ENCODE peak calls at places on chromosome 11, in nine cellular contexts. Q is naive thymus-derived CD4-positive, alpha-beta T cell; V is transverse colon; E is iPS DF 6.9; K is esophagus squamous epithelium; R is psoas muscle; J is adrenal gland; G is HCT116; P is tibial nerve. T is an unnamed sample. For H3K27me3, the result is how much of the 10 kb centered on the place peaks cover.

GRCh38 chr11:10778217-10778970 is 27.3 kb downstream of the CTR9 start:
- DNase-seq in V (no peak), G (no peak), P (peak), J (peak), R (peak), E (no peak), K (no peak), Q (no peak), T (no peak)

GRCh38 chr11:97965849-97966646 is 1054.7 kb upstream of the CNTN5 start:
- DNase-seq in V (no peak), J (no peak), E (no peak), K (no peak), R (no peak), G (no peak), Q (no peak), P (no peak), T (no peak)

GRCh38 chr11:113584371-113584770 is 109.2 kb upstream of the DRD2 start:
- DNase-seq in R (no peak), E (no peak), G (no peak), Q (no peak), P (no peak), K (no peak), J (no peak), V (no peak), T (no peak)

GRCh38 chr11:129817282-129818051 is 1.8 kb downstream of the TMEM45B start:
- DNase-seq in Q (no peak), G (no peak), J (no peak), K (no peak), E (no peak), V (no peak), P (no peak), R (no peak), T (no peak)

GRCh38 chr11:8365542-8365941 is 101.9 kb upstream of the LMO1 start:
- DNase-seq in V (no peak), R (no peak), P (no peak), K (no peak), E (no peak), Q (no peak), J (no peak), G (no peak), T (no peak)

GRCh38 chr11:9950462-9950861 is 286.6 kb downstream of the SWAP70 start:
- DNase-seq in E (no peak), P (no peak), Q (no peak), J (no peak), R (no peak), G (no peak), V (no peak), K (no peak), T (no peak)

GRCh38 chr11:71370895-71371673 is 77.1 kb downstream of the DHCR7 start:
- DNase-seq in G (no peak), K (no peak), Q (no peak), P (no peak), V (no peak), R (no peak), E (peak), J (no peak), T (no peak)

GRCh38 chr11:2072551-2073261 is 66.5 kb downstream of the IGF2 start:
- DNase-seq in K (no peak), E (no peak), V (no peak), Q (no peak), P (no peak), G (no peak), J (no peak), R (no peak), T (no peak)

GRCh38 chr11:94732617-94733292 is 35.4 kb upstream of the AMOTL1 start:
- DNase-seq in K (no peak), Q (no peak), G (no peak), R (peak), V (no peak), P (no peak), E (no peak), J (peak), T (no peak)

GRCh38 chr11:47856186-47856585 is 8.0 kb upstream of the NUP160 start:
- DNase-seq in V (no peak), P (no peak), E (no peak), J (peak), G (no peak), R (no peak), Q (no peak), K (no peak), T (no peak)

GRCh38 chr11:20609727-20610707 is 10.6 kb downstream of the SLC6A5 start:
- DNase-seq in K (no peak), G (peak), E (no peak), Q (peak), P (peak), R (peak), J (peak), V (peak), T (peak)

GRCh38 chr11:13487661-13488030 is 8.2 kb downstream of the PTH start:
- DNase-seq in V (no peak), P (no peak), K (no peak), J (peak), R (no peak), G (peak), E (no peak), Q (peak), T (peak)

GRCh38 chr11:9266926-9267325 is 1.8 kb upstream of the DENND5A start:
- DNase-seq in P (no peak), K (no peak), Q (no peak), E (no peak), G (no peak), R (no peak), V (no peak), J (no peak), T (no peak)

GRCh38 chr11:14075118-14075601 is 112.6 kb downstream of the SPON1 start:
- DNase-seq in E (no peak), G (no peak), K (no peak), Q (peak), J (no peak), R (no peak), P (no peak), V (no peak), T (peak)

GRCh38 chr11:17561111-17561415 is 14.0 kb downstream of the OTOG start:
- DNase-seq in J (no peak), K (no peak), Q (no peak), V (no peak), E (no peak), G (no peak), P (no peak), R (no peak), T (no peak)

GRCh38 chr11:44528103-44528502 is 37.4 kb upstream of the CD82 start:
- DNase-seq in J (peak), E (no peak), K (no peak), G (no peak), V (no peak), P (no peak), Q (no peak), R (no peak), T (no peak)

GRCh38 chr11:44524751-44525171 is 40.7 kb upstream of the CD82 start:
- DNase-seq in V (no peak), Q (no peak), E (no peak), K (no peak), J (no peak), R (no peak), P (no peak), G (no peak), T (no peak)

GRCh38 chr11:44525473-44526252 is 39.8 kb upstream of the CD82 start:
- DNase-seq in Q (no peak), R (no peak), E (no peak), K (no peak), G (no peak), P (no peak), J (no peak), V (no peak), T (no peak)

GRCh38 chr11:44527476-44527875 is 38.0 kb upstream of the CD82 start:
- DNase-seq in P (no peak), G (no peak), Q (no peak), K (no peak), J (no peak), R (no peak), V (no peak), E (no peak), T (no peak)

GRCh38 chr11:44526438-44526837 is 39.0 kb upstream of the CD82 start:
- DNase-seq in V (no peak), J (no peak), R (no peak), E (no peak), Q (no peak), P (no peak), G (no peak), K (no peak), T (no peak)
- H3K27me3 ChIP-seq in V (under half), J (under half), R (under half), E (under half), Q (under half), P (under half), G (under half), K (under half), T (under half)

GRCh38 chr11:117793521-117793920 is 3.5 kb downstream of the DSCAML1 start:
- DNase-seq in K (no peak), J (no peak), G (no peak), R (no peak), P (no peak), V (no peak), E (no peak), Q (no peak), T (no peak)

GRCh38 chr11:117794144-117794543 is 2.9 kb downstream of the DSCAML1 start:
- DNase-seq in K (no peak), Q (no peak), G (no peak), V (no peak), P (no peak), R (no peak), J (no peak), E (no peak), T (no peak)

GRCh38 chr11:117796456-117797428 is at the start of gene DSCAML1:
- DNase-seq in Q (peak), V (no peak), R (no peak), E (no peak), G (no peak), J (peak), K (no peak), P (no peak), T (peak)

GRCh38 chr11:117795726-117796455 is 1.1 kb downstream of the DSCAML1 start:
- DNase-seq in G (no peak), V (no peak), Q (no peak), E (no peak), K (no peak), P (no peak), R (no peak), J (no peak), T (no peak)

DNA sequence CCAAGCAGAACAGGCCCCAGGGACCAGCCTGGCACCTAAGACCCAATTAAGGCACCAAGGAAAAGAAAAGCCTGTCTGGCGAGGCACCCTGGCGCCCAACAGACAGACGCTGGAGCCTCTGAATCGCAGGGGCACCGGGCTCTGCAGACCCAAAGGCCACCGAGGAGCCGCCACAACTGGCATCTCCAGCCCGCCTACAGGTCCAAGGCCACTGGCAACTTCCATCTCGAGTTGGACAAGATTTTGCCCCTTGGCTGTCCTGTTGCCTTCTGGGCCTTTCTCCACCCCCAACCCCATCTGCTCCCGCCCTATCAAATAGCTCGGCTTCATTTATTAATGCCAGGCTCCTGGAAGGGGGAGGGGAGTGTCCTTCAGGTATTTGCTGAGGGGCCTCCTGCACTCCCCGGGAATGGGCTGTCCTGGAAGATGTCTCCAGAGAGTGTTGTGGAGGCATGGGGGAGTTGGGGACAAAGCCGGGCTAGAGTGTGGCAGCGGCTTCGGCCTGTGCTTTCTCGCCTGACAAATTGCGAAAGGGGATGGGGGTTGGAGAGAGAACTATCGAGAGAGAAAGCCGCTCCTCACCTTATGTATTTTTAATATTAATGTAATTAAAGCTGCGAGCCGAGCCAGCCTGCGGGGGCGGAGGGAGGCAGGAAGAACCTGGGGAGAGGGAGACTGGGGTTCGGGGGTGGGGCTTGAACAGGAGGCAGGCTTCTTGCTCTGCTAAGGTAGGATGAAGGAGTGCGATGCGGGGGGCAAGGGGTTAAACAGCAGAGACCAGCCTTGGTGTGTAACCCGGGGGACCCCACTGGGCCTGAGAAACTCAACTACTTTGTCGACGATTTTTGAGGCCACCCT is 2.0 kb downstream of the DSCAML1 start:
- DNase-seq in K (no peak), G (no peak), V (no peak), Q (no peak), J (no peak), E (no peak), P (no peak), R (no peak), T (no peak)
- H3K27me3 ChIP-seq in K (under half), G (under half), V (half or more), Q (under half), J (under half), E (under half), P (half or more), R (under half), T (under half)

GRCh38 chr11:131375936-131376335 is 5.5 kb downstream of the NTM start:
- DNase-seq in J (no peak), P (no peak), Q (no peak), V (no peak), E (no peak), K (no peak), R (no peak), G (no peak), T (no peak)

GRCh38 chr11:131372243-131372930 is 2.0 kb downstream of the NTM start:
- DNase-seq in G (no peak), E (no peak), K (no peak), V (no peak), J (no peak), P (no peak), R (no peak), Q (no peak), T (no peak)

GRCh38 chr11:131373756-131374155 is 3.3 kb downstream of the NTM start:
- DNase-seq in R (no peak), V (no peak), G (no peak), E (no peak), Q (no peak), P (no peak), J (no peak), K (no peak), T (no peak)

GRCh38 chr11:131373326-131373725 is 2.9 kb downstream of the NTM start:
- DNase-seq in P (no peak), R (no peak), G (no peak), J (no peak), E (no peak), Q (no peak), V (no peak), K (no peak), T (no peak)

GRCh38 chr11:131375421-131375820 is 5.0 kb downstream of the NTM start:
- DNase-seq in K (no peak), Q (no peak), J (no peak), P (no peak), V (no peak), R (no peak), G (no peak), E (no peak), T (no peak)
- H3K27me3 ChIP-seq in K (under half), Q (under half), J (under half), P (under half), V (under half), R (under half), G (under half), E (under half), T (under half)

GRCh38 chr11:118272001-118272400 is 7.9 kb upstream of the MPZL2 start:
- DNase-seq in K (no peak), Q (no peak), G (no peak), E (no peak), J (no peak), R (no peak), V (no peak), P (no peak), T (no peak)
- H3K27me3 ChIP-seq in K (under half), Q (under half), G (under half), E (under half), J (under half), R (under half), V (under half), P (under half), T (under half)

GRCh38 chr11:126636911-126637799 is 281.7 kb downstream of the ST3GAL4 start:
- DNase-seq in E (no peak), J (no peak), Q (no peak), P (no peak), V (no peak), R (no peak), G (no peak), K (no peak), T (no peak)
- H3K27me3 ChIP-seq in E (under half), J (under half), Q (under half), P (under half), V (under half), R (under half), G (half or more), K (under half), T (under half)

GRCh38 chr11:44279483-44279882 is 30.5 kb downstream of the ALX4 start:
- DNase-seq in V (no peak), Q (no peak), R (no peak), G (no peak), E (no peak), K (no peak), J (no peak), P (no peak), T (no peak)
- H3K27me3 ChIP-seq in V (under half), Q (under half), R (under half), G (under half), E (under half), K (under half), J (under half), P (under half), T (under half)

T was measured in CD4-positive, CD25-positive, alpha-beta regulatory T cell.